ENCODE peak calls at places on chromosomes 12 and 14, in five cellular contexts. H is astrocyte, V is suprapubic skin, G is dorsolateral prefrontal cortex, F is transverse colon. E is an unnamed sample.

GRCh38 chr14:63302135-63302534 is 16.6 kb downstream of the GPHB5 start:
- DNase-seq in H (no peak), V (no peak), G (no peak), F (no peak), E (no peak)

GRCh38 chr14:38987781-38988180 is 115.3 kb downstream of the SEC23A start:
- DNase-seq in H (no peak), V (no peak), G (no peak), F (no peak), E (no peak)

GRCh38 chr14:43877351-43877900 is 629.7 kb downstream of the FSCB start:
- DNase-seq in H (no peak), V (no peak), G (no peak), F (no peak), E (no peak)

GRCh38 chr12:89040146-89040964 is 311.9 kb downstream of the DUSP6 start:
- DNase-seq in H (peak), V (no peak), G (no peak), F (peak), E (no peak)

GRCh38 chr12:12445882-12446181 is 89.0 kb downstream of the BORCS5 start:
- DNase-seq in H (no peak), V (no peak), G (no peak), F (no peak), E (no peak)

GRCh38 chr14:45199246-45199645 is 53.8 kb downstream of the MIS18BP1 start:
- DNase-seq in H (peak), V (no peak), G (no peak), F (no peak), E (no peak)

GRCh38 chr12:115973968-115974765 is 303.3 kb downstream of the MED13L start:
- DNase-seq in H (no peak), V (no peak), G (no peak), F (no peak), E (no peak)

GRCh38 chr12:9143137-9143536 is 27.4 kb upstream of the A2M start:
- DNase-seq in H (no peak), V (no peak), G (no peak), F (no peak), E (no peak)

GRCh38 chr12:91289881-91290280 is 107.3 kb upstream of the DCN start:
- DNase-seq in H (no peak), V (no peak), G (no peak), F (no peak), E (no peak)

GRCh38 chr12:64169999-64170398 is 52.1 kb downstream of the KICS2 start:
- DNase-seq in H (no peak), V (no peak), G (no peak), F (no peak), E (no peak)

GRCh38 chr12:58841058-58841798 is 79.1 kb downstream of the LRIG3 start:
- DNase-seq in H (no peak), V (no peak), G (no peak), F (no peak), E (no peak)

GRCh38 chr12:112418248-112418595 is 525 bp upstream of the PTPN11 start:
- DNase-seq in H (no peak), V (no peak), G (no peak), F (no peak), E (no peak)

GRCh38 chr12:48998497-48999353 is 450 bp downstream of the DDN start:
- DNase-seq in H (no peak), V (no peak), G (no peak), F (peak), E (peak)

GRCh38 chr14:36658091-36659009 is 3.3 kb upstream of the PAX9 start:
- DNase-seq in H (no peak), V (no peak), G (no peak), F (no peak), E (no peak)

GRCh38 chr12:67885370-67886169 is 103.7 kb upstream of the IFNG-AS1 start:
- DNase-seq in H (peak), V (no peak), G (no peak), F (no peak), E (no peak)

GRCh38 chr12:129001-129400 is 62.4 kb downstream of the IQSEC3 start:
- DNase-seq in H (no peak), V (no peak), G (peak), F (no peak), E (no peak)

GRCh38 chr12:49039421-49040363 is 20.9 kb downstream of the KMT2D start:
- DNase-seq in H (no peak), V (no peak), G (no peak), F (no peak), E (no peak)

GRCh38 chr12:57766464-57767311 is at the start of gene CYP27B1:
- DNase-seq in H (no peak), V (no peak), G (no peak), F (no peak), E (no peak)

GRCh38 chr14:95601650-95602049 is 66.8 kb downstream of the GLRX5 start:
- DNase-seq in H (no peak), V (no peak), G (no peak), F (no peak), E (no peak)

GRCh38 chr14:86217523-86217922 is 687.6 kb downstream of the FLRT2 start:
- DNase-seq in H (no peak), V (no peak), G (no peak), F (no peak), E (no peak)

GRCh38 chr12:50297996-50298395 is 14.7 kb upstream of the LIMA1 start:
- DNase-seq in H (no peak), V (no peak), G (no peak), F (no peak), E (no peak)

GRCh38 chr12:124898200-124898950 is 16.1 kb downstream of the UBC start:
- DNase-seq in H (no peak), V (no peak), G (peak), F (peak), E (peak)

GRCh38 chr14:92922155-92922735 is 705 bp upstream of the CHGA start:
- DNase-seq in H (no peak), V (no peak), G (no peak), F (no peak), E (no peak)

GRCh38 chr12:132850291-132850690 is 21.6 kb upstream of the GOLGA3 start:
- DNase-seq in H (no peak), V (no peak), G (peak), F (no peak), E (no peak)

GRCh38 chr12:41967668-41968649 is 176.7 kb downstream of the GXYLT1 start:
- DNase-seq in H (peak), V (no peak), G (no peak), F (no peak), E (peak)

GRCh38 chr12:63940295-63940997 is 95.9 kb downstream of the SRGAP1 start:
- DNase-seq in H (no peak), V (no peak), G (peak), F (no peak), E (peak)

GRCh38 chr12:131897276-131897675 is 2.9 kb downstream of the ULK1 start:
- DNase-seq in H (no peak), V (peak), G (no peak), F (no peak), E (no peak)

GRCh38 chr12:84134797-84135366 is 777.7 kb downstream of the SLC6A15 start:
- DNase-seq in H (no peak), V (no peak), G (no peak), F (no peak), E (no peak)

GRCh38 chr14:37594916-37595808 is at the start of the genes FOXA1 and TTC6:
- DNase-seq in H (no peak), V (no peak), G (no peak), F (peak), E (peak)

GRCh38 chr14:95318870-95319311 is 817 bp downstream of the CLMN start:
- DNase-seq in H (no peak), V (no peak), G (no peak), F (no peak), E (no peak)

GRCh38 chr14:67137744-67138371 is 51.4 kb upstream of the GARIN2 start:
- DNase-seq in H (peak), V (no peak), G (no peak), F (no peak), E (no peak)

GRCh38 chr12:40330180-40330579 is 105.4 kb downstream of the LRRK2 start:
- DNase-seq in H (no peak), V (no peak), G (no peak), F (no peak), E (no peak)

GRCh38 chr12:40327506-40327905 is 102.7 kb downstream of the LRRK2 start:
- DNase-seq in H (no peak), V (no peak), G (no peak), F (no peak), E (no peak)

DNA sequence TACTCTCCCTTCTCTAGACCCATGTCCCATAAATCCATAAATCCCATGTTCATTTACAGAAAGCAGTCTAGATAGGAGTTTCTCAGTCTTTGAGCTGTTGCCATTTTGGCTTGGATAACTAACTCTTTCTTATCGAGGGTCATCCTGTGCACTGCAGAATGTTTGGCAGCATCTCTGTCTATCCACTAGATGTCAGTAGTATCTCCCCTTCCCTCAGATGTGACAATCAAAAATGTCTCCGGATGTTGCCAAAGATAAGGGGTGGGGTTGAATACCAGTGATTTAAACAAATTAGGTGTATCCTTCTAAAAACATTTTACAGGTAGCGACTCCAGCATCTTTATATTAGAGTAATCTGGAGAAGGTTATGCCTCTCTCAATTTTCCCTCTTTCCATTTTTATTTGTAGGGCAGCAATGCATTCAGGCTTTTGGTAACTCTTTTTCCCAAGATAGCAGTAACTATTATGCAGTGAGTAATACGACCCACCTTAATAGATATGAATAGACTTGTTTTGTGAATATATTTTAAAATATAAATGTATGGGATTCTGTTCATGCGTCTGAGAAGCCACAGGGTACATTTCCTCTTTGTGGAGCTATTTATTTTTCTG is 100.7 kb downstream of the LRRK2 start:
- DNase-seq in H (no peak), V (no peak), G (peak), F (no peak), E (no peak)
- TF ChIP-seq CTCF in H (peak), V (peak), G (peak), F (no peak), E (peak)

DNA sequence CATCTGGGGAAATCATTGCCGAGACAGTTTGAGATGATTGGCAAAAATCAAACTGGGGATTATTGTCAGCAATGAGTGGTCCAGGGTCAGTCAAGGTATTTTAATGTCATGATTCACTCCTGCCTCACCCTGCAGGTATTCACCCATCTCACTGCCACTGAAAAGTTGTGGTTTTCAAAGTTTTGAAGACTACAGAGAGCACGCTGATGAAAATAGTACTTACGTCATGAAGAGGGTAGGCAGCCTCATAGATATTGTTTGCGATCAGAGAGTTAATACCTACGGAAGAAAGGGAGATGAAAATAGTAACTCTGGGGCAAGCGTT is 138.0 kb downstream of the ANO2 start:
- DNase-seq in H (peak), V (no peak), G (no peak), F (no peak), E (no peak)
- TF ChIP-seq CTCF in H (no peak), V (no peak), G (no peak), F (no peak), E (no peak)

GRCh38 chr14:69827560-69827959 is 30.5 kb upstream of the SLC10A1 start:
- DNase-seq in H (no peak), V (no peak), G (no peak), F (no peak), E (no peak)

GRCh38 chr14:69828879-69829278 is 31.8 kb upstream of the SLC10A1 start:
- DNase-seq in H (no peak), V (no peak), G (no peak), F (no peak), E (no peak)

GRCh38 chr14:69822456-69822855 is 25.4 kb upstream of the SLC10A1 start:
- DNase-seq in H (no peak), V (no peak), G (no peak), F (no peak), E (no peak)

GRCh38 chr14:69828372-69828771 is 31.3 kb upstream of the SLC10A1 start:
- DNase-seq in H (no peak), V (no peak), G (no peak), F (no peak), E (no peak)
- TF ChIP-seq CTCF in H (no peak), V (no peak), G (no peak), F (no peak), E (no peak)

GRCh38 chr14:103683139-103683538 is 32.1 kb downstream of the XRCC3 start:
- DNase-seq in H (no peak), V (peak), G (no peak), F (no peak), E (no peak)

GRCh38 chr14:103675957-103676356 is 39.3 kb downstream of the XRCC3 start:
- DNase-seq in H (no peak), V (peak), G (no peak), F (no peak), E (no peak)

GRCh38 chr14:103680491-103681231 is 34.6 kb downstream of the XRCC3 start:
- DNase-seq in H (no peak), V (peak), G (no peak), F (no peak), E (no peak)

GRCh38 chr14:103676881-103677675 is 38.2 kb downstream of the XRCC3 start:
- DNase-seq in H (no peak), V (peak), G (no peak), F (no peak), E (no peak)

DNA sequence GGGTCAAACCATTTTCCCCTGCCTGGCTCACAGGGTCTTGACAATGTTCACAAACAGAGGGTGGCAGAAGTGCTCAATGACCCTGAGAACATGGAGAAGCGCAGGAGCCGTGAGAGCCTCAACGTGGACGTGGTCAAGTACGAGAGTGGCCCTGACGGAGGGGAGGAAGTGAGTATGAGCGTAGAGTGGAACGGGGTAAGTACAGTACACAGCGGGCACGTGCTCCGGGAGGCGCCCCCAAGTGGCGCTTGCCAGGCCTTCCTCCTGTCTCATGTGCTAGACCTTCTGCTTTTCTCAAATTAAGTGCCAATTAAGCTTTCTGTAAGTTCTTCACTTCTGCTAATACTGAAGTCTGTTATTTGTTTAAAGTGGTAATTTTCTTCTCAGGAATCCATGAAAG is 35.9 kb downstream of the XRCC3 start:
- DNase-seq in H (peak), V (peak), G (no peak), F (peak), E (no peak)
- TF ChIP-seq CTCF in H (peak), V (peak), G (peak), F (peak), E (peak)

DNA sequence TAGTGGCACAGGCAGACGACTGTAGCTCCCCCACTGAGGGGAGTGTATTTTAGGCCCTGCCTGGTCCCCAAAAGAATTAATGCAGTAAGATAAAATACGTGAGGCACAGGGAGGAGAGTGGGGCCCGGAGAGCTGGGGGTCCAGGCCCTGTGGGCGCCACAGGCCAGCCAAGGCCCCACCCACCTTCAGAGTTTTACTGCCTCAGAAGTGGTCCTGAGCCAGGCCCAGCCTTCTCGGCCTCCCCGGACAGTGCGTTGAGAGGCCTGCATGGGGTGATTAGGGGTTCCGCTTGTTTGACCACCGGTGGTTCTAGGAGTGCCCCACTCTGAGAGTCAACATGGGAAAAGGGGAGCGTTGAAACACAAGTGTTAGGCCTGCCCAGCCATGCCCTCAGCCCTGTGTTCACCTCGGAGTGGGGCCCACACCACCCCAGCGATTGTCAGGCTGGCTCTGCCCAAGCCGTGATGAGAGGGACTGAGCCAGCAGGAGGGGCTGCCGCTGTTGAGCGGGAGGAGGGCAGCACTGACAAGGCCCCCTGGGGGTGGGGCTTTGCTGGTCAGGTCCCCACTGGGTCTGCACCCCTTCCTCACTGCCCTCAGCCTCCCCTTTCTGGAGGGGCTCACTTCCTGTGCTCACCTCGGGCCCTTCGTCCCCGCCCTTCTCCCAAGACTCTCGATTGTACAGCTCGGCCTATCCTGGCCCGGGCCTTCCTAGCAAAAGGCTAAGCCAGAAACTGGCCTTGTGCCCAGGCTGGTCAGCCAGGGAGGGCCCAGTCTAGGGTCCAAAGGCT is 4.8 kb downstream of the CKB start:
- DNase-seq in H (no peak), V (peak), G (no peak), F (peak), E (no peak)
- TF ChIP-seq CTCF in H (no peak), V (no peak), G (no peak), F (no peak), E (no peak)

GRCh38 chr12:123799227-123799626 is 37.1 kb downstream of the DNAH10 start:
- DNase-seq in H (no peak), V (no peak), G (no peak), F (no peak), E (no peak)

GRCh38 chr12:123805119-123805518 is 43.0 kb downstream of the DNAH10 start:
- DNase-seq in H (no peak), V (no peak), G (no peak), F (no peak), E (peak)

GRCh38 chr12:123798518-123798917 is 36.4 kb downstream of the DNAH10 start:
- DNase-seq in H (no peak), V (no peak), G (no peak), F (no peak), E (no peak)

GRCh38 chr12:123807002-123807401 is 44.9 kb downstream of the DNAH10 start:
- DNase-seq in H (no peak), V (no peak), G (no peak), F (no peak), E (no peak)

GRCh38 chr12:123801573-123802178 is 39.6 kb downstream of the DNAH10 start:
- DNase-seq in H (peak), V (no peak), G (no peak), F (no peak), E (no peak)
- TF ChIP-seq CTCF in H (peak), V (peak), G (peak), F (peak), E (peak)

E was measured in glutamatergic neuron.